ENCODE peak calls at places on chromosomes 11 and 22, in seven cellular contexts. One of them, this sample, is unnamed.
A peak's percentile ranks its signal among the peaks of the same experiment; 100 is the strongest.

GRCh38 chr11:46278387-46279173 is 1.1 kb downstream of the CREB3L1 start:
- DNase-seq in upper lobe of right lung: peak; percentile 89
- DNase-seq in LoVo: no peak
- DNase-seq in activated naive CD8-positive, alpha-beta T cell treated with anti-CD3 and anti-CD28 coated beads, Interleukin-2, amount 50 U/mL, for 24 hours: peak; percentile 56
- DNase-seq in myocyte: peak; percentile 84
- DNase-seq in gastrocnemius medialis: no peak
- DNase-seq in stimulated activated naive CD8-positive, alpha-beta T cell treated with anti-CD3 and anti-CD28 coated beads, Interleukin-15, Interleukin-2, amounts not matched to agents 100 U/mL and 50 U/mL, for 24 hours: peak; percentile 62
- DNase-seq in this sample: no peak

GRCh38 chr22:28899199-28899853 is 16.0 kb downstream of the ZNRF3 start:
- DNase-seq in upper lobe of right lung: no peak
- DNase-seq in LoVo: no peak
- DNase-seq in activated naive CD8-positive, alpha-beta T cell treated with anti-CD3 and anti-CD28 coated beads, Interleukin-2, amount 50 U/mL, for 24 hours: peak; percentile 34
- DNase-seq in myocyte: peak; percentile 68
- DNase-seq in gastrocnemius medialis: no peak
- DNase-seq in stimulated activated naive CD8-positive, alpha-beta T cell treated with anti-CD3 and anti-CD28 coated beads, Interleukin-15, Interleukin-2, amounts not matched to agents 100 U/mL and 50 U/mL, for 24 hours: peak; percentile 44
- DNase-seq in this sample: peak; percentile 66

GRCh38 chr11:60563553-60564235 is 48.5 kb downstream of the MS4A13 start:
- DNase-seq in upper lobe of right lung: no peak
- DNase-seq in LoVo: peak; percentile 11
- DNase-seq in activated naive CD8-positive, alpha-beta T cell treated with anti-CD3 and anti-CD28 coated beads, Interleukin-2, amount 50 U/mL, for 24 hours: no peak
- DNase-seq in myocyte: peak; percentile 4
- DNase-seq in gastrocnemius medialis: no peak
- DNase-seq in stimulated activated naive CD8-positive, alpha-beta T cell treated with anti-CD3 and anti-CD28 coated beads, Interleukin-15, Interleukin-2, amounts not matched to agents 100 U/mL and 50 U/mL, for 24 hours: no peak
- DNase-seq in this sample: no peak

GRCh38 chr11:110148775-110149744 is 55.9 kb downstream of the ZC3H12C start:
- DNase-seq in upper lobe of right lung: no peak
- DNase-seq in LoVo: no peak
- DNase-seq in activated naive CD8-positive, alpha-beta T cell treated with anti-CD3 and anti-CD28 coated beads, Interleukin-2, amount 50 U/mL, for 24 hours: no peak
- DNase-seq in myocyte: peak; percentile 8
- DNase-seq in gastrocnemius medialis: no peak
- DNase-seq in stimulated activated naive CD8-positive, alpha-beta T cell treated with anti-CD3 and anti-CD28 coated beads, Interleukin-15, Interleukin-2, amounts not matched to agents 100 U/mL and 50 U/mL, for 24 hours: no peak
- DNase-seq in this sample: peak; percentile 83

GRCh38 chr22:42169055-42169469 is 38.5 kb upstream of the CYP2D6 start:
- DNase-seq in upper lobe of right lung: no peak
- DNase-seq in LoVo: peak; percentile 31
- DNase-seq in activated naive CD8-positive, alpha-beta T cell treated with anti-CD3 and anti-CD28 coated beads, Interleukin-2, amount 50 U/mL, for 24 hours: peak; percentile 74
- DNase-seq in myocyte: peak; percentile 68
- DNase-seq in gastrocnemius medialis: no peak
- DNase-seq in stimulated activated naive CD8-positive, alpha-beta T cell treated with anti-CD3 and anti-CD28 coated beads, Interleukin-15, Interleukin-2, amounts not matched to agents 100 U/mL and 50 U/mL, for 24 hours: peak; percentile 74
- DNase-seq in this sample: peak; percentile 69

GRCh38 chr11:4022669-4023068 is 71.9 kb upstream of the RRM1 start:
- DNase-seq in upper lobe of right lung: no peak
- DNase-seq in LoVo: no peak
- DNase-seq in activated naive CD8-positive, alpha-beta T cell treated with anti-CD3 and anti-CD28 coated beads, Interleukin-2, amount 50 U/mL, for 24 hours: no peak
- DNase-seq in myocyte: no peak
- DNase-seq in gastrocnemius medialis: no peak
- DNase-seq in stimulated activated naive CD8-positive, alpha-beta T cell treated with anti-CD3 and anti-CD28 coated beads, Interleukin-15, Interleukin-2, amounts not matched to agents 100 U/mL and 50 U/mL, for 24 hours: no peak
- DNase-seq in this sample: no peak

GRCh38 chr22:27748355-27749168 is 53.0 kb downstream of the MN1 start:
- DNase-seq in upper lobe of right lung: peak; percentile 12
- DNase-seq in LoVo: no peak
- DNase-seq in activated naive CD8-positive, alpha-beta T cell treated with anti-CD3 and anti-CD28 coated beads, Interleukin-2, amount 50 U/mL, for 24 hours: no peak
- DNase-seq in myocyte: peak; percentile 34
- DNase-seq in gastrocnemius medialis: no peak
- DNase-seq in stimulated activated naive CD8-positive, alpha-beta T cell treated with anti-CD3 and anti-CD28 coated beads, Interleukin-15, Interleukin-2, amounts not matched to agents 100 U/mL and 50 U/mL, for 24 hours: no peak
- DNase-seq in this sample: no peak

GRCh38 chr11:65558785-65559509 is 788 bp upstream of the LTBP3 start:
- DNase-seq in upper lobe of right lung: no peak
- DNase-seq in LoVo: no peak
- DNase-seq in activated naive CD8-positive, alpha-beta T cell treated with anti-CD3 and anti-CD28 coated beads, Interleukin-2, amount 50 U/mL, for 24 hours: no peak
- DNase-seq in myocyte: no peak
- DNase-seq in gastrocnemius medialis: no peak
- DNase-seq in stimulated activated naive CD8-positive, alpha-beta T cell treated with anti-CD3 and anti-CD28 coated beads, Interleukin-15, Interleukin-2, amounts not matched to agents 100 U/mL and 50 U/mL, for 24 hours: no peak
- DNase-seq in this sample: no peak

GRCh38 chr22:28810839-28811491 is 10.6 kb upstream of the XBP1 start:
- DNase-seq in upper lobe of right lung: no peak
- DNase-seq in LoVo: no peak
- DNase-seq in activated naive CD8-positive, alpha-beta T cell treated with anti-CD3 and anti-CD28 coated beads, Interleukin-2, amount 50 U/mL, for 24 hours: no peak
- DNase-seq in myocyte: no peak
- DNase-seq in gastrocnemius medialis: no peak
- DNase-seq in stimulated activated naive CD8-positive, alpha-beta T cell treated with anti-CD3 and anti-CD28 coated beads, Interleukin-15, Interleukin-2, amounts not matched to agents 100 U/mL and 50 U/mL, for 24 hours: peak; percentile 43
- DNase-seq in this sample: no peak

GRCh38 chr22:19178065-19178658 is 374 bp downstream of the SLC25A1 start:
- DNase-seq in upper lobe of right lung: peak; percentile 83
- DNase-seq in LoVo: no peak
- DNase-seq in activated naive CD8-positive, alpha-beta T cell treated with anti-CD3 and anti-CD28 coated beads, Interleukin-2, amount 50 U/mL, for 24 hours: peak; percentile 53
- DNase-seq in myocyte: peak; percentile 38
- DNase-seq in gastrocnemius medialis: no peak
- DNase-seq in stimulated activated naive CD8-positive, alpha-beta T cell treated with anti-CD3 and anti-CD28 coated beads, Interleukin-15, Interleukin-2, amounts not matched to agents 100 U/mL and 50 U/mL, for 24 hours: peak; percentile 63
- DNase-seq in this sample: no peak